ENCODE peak calls at places on chromosomes 4 and X, in six cellular contexts. P, T, B, R, O and N are unnamed samples.
A peak's percentile ranks its signal among the peaks of the same experiment; 100 is the strongest.

GRCh38 chrX:119459181-119459580 is 9.1 kb upstream of the SLC25A5 start:
- DNase-seq in B (no peak), P (no peak), T (no peak), O (no peak), R (no peak), N (no peak)

GRCh38 chrX:20378291-20378920 is 111.7 kb upstream of the RPS6KA3 start:
- DNase-seq in P (peak; percentile 71), O (no peak), T (no peak), B (no peak), R (peak; percentile 13), N (no peak)

GRCh38 chrX:52988985-52989917 is 30.9 kb upstream of the FAM156A start:
- DNase-seq in R (no peak), O (no peak), T (no peak), P (peak; percentile 7), B (no peak), N (no peak)

GRCh38 chr4:101782546-101782945 is 8.0 kb upstream of the BANK1 start:
- DNase-seq in R (no peak), B (no peak), P (no peak), O (no peak), T (no peak), N (no peak)

GRCh38 chrX:100376581-100376980 is 33.5 kb downstream of the PCDH19 start:
- DNase-seq in B (peak; percentile 4), P (no peak), O (no peak), R (no peak), T (no peak), N (no peak)

GRCh38 chrX:120568047-120568446 is 7.3 kb upstream of the CUL4B start:
- DNase-seq in P (no peak), B (no peak), T (no peak), R (no peak), O (no peak), N (no peak)

GRCh38 chrX:118062817-118063615 is 53.6 kb downstream of the KLHL13 start:
- DNase-seq in B (no peak), R (peak; percentile 37), T (no peak), P (no peak), O (no peak), N (no peak)

GRCh38 chr4:41507292-41507933 is 30.5 kb upstream of the LIMCH1 start:
- DNase-seq in T (no peak), B (peak; percentile 51), R (no peak), O (no peak), P (no peak), N (no peak)

GRCh38 chr4:123505457-123506310 is 109.1 kb downstream of the SPRY1 start:
- DNase-seq in B (peak; percentile 70), R (peak; percentile 47), P (peak; percentile 37), O (peak; percentile 76), T (peak; percentile 82), N (peak; percentile 47)

GRCh38 chr4:150206265-150206664 is 128.0 kb downstream of the DCLK2 start:
- DNase-seq in O (no peak), P (no peak), B (no peak), T (no peak), R (no peak), N (no peak)

DNA sequence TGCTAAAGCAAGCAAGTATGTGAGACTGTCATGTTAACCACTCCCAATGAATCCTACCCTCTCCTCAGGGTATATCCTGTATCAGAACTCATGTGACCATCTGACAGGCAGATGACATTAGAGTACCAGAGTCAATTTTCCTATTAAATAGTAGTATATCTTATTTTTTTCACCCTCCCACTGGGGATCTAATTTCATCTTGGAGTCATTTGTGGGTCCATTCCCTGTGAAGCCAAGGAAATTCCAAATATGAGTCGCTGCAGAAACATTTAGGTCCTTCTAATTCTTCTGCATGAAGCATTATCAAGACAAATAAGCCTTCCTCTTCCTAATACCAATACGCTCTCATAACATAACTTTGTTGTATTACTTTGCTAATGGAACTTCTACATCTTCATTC is 52.2 kb upstream of the BLTP1 start:
- DNase-seq in B (peak; percentile 12), O (no peak), R (no peak), P (no peak), T (no peak), N (no peak)
- TF ChIP-seq CTCF in B (no peak), O (no peak), R (no peak), P (no peak), T (no peak), N (no peak)

DNA sequence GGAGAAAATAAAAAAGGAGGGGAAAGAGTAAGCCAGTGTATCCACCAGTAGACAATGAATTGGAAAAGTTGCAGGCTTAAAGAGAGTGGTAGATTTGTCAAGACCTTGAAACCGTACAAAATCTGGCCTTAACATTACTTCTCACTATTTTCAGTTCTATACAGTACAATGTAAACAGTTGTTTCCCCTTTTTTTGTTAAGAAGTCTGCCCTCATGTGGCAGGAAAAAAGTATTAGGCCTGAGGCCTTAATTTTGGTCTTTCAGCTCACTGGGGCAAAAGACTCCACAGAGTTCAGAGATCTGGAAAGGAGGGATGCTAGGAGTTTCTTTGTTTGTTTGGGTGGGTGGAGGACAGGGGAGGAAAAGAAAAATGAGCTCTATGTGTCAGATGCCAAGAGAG is 92.8 kb upstream of the CCDC160 start:
- DNase-seq in T (no peak), R (no peak), P (no peak), B (peak; percentile 11), O (peak; percentile 28), N (no peak)
- TF ChIP-seq CTCF in T (peak; percentile 44), R (peak; percentile 53), P (no peak), B (peak; percentile 44), O (peak; percentile 37), N (peak; percentile 35)

DNA sequence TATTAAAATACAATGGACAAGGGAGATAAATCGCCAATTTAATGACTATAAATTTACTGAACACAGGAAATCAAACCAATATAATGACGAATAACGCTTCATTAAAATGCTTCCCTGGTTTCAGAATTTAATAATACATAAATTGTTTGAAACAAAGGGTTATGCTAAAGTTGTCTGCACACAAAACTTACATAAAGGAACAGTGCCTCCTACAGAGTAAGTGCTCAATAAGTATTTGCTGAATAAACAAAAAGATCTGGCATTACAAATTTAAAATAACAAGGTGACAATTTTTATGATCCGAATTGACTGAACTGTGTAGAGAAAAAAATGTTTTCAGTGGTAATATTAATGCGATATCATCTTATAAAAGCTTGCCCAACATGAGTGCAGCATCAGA is 69.6 kb downstream of the NOCT start:
- DNase-seq in T (no peak), B (peak; percentile 42), R (no peak), P (no peak), O (no peak), N (peak; percentile 7)
- TF ChIP-seq CTCF in T (no peak), B (peak; percentile 40), R (no peak), P (no peak), O (peak; percentile 33), N (peak; percentile 17)

DNA sequence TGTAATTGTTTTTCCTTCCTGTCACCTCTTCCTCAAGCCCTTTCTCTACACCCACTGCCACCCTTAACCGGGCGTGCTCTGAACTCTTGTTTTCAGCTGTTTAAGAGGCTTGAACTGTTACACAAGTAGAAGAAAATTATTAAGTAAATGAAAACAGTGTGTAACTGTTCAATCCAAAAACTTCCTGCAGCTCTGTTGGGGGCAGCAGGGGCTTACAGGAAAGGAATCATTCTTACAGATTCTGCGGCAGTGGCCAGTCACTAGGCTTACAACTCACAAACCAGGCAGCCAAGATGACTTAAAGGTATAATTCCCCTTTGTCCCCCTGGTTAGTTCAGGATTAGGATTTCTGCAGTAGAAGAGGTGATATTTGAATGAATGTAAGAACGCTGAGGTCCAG is 70.2 kb upstream of the ETNPPL start:
- DNase-seq in B (peak; percentile 61), P (no peak), O (no peak), T (no peak), R (no peak), N (no peak)
- TF ChIP-seq CTCF in B (peak; percentile 36), P (no peak), O (peak; percentile 40), T (no peak), R (no peak), N (no peak)

GRCh38 chr4:63170923-63171322 is 1238.3 kb downstream of the TECRL start:
- DNase-seq in P (no peak), T (no peak), B (no peak), O (no peak), R (no peak), N (no peak)

DNA sequence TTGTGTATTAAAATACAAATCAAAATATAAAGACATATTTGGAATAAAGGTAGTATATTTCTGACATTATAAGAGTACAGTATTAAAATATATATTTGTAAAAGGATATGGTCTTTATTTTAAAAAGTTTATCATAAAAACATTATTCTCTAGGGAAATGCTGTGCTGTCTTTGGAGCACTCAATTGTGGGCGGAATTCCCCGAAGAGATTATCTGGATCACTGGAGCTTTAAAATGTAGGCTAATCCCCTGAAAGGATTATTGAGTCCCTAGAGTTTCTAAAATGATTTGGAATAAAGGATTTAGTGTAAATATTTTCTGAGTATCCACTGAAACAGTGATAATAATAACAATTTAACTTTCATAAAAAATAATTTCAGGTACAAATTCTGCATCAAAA is 1239.4 kb downstream of the TECRL start:
- DNase-seq in R (no peak), P (no peak), B (no peak), O (no peak), T (no peak), N (no peak)
- TF ChIP-seq CTCF in R (no peak), P (no peak), B (no peak), O (no peak), T (no peak), N (no peak)

GRCh38 chrX:68945603-68946228 is 116.9 kb downstream of the EFNB1 start:
- DNase-seq in P (peak; percentile 23), O (no peak), T (no peak), B (peak; percentile 86), R (no peak), N (no peak)
- TF ChIP-seq CTCF in P (no peak), O (peak; percentile 58), T (no peak), B (peak; percentile 56), R (peak; percentile 46), N (no peak)

DNA sequence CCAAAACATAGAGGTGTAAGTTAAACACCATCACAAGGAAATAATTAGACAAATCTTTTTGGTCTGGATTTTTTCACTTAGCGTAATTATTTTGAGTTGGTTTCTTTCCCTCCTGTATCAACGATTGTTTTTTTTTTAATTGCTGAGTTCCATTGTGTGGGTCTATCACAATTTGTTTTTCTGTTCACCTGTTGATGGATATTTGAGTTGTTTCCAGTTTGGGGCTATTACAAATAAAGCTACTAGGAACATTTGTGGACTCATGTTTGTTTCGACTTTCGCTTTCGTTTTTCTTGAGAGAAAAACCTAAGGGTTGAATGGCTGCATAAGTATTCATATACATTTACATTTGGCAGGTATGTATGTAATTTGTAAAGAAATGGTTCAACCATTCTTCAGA is 20.4 kb upstream of the FBXW7 start:
- DNase-seq in O (no peak), P (no peak), T (no peak), B (no peak), R (no peak), N (no peak)
- TF ChIP-seq CTCF in O (no peak), P (no peak), T (no peak), B (no peak), R (no peak), N (no peak)

DNA sequence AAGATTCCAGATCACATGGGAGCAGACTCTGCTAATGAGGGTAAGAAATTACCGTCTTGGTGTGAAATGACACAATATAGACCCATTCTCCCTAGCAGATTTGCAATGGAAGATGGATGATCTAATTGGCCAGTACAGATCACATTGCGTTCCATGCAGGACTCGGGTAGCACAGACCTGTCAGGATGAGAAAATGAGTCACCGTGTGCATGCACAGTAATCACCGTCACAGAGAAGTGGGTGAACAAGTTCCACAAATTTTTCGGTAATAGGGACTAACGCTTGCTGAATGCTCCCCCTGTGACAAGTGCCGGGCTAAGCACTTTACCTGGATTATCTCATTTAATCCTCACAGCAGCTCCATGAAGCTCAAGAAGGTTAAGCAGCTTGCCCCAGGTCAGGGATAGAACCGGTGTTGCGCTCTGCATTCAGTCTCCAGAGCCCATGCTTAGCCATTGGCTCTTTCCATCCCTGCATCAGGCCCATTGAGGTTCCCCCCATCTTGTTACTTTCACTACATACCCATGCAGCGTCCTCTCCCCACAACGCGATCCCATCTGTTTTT is 375.6 kb downstream of the FBXW7 start:
- DNase-seq in O (no peak), P (no peak), T (no peak), B (no peak), R (no peak), N (no peak)
- TF ChIP-seq CTCF in O (no peak), P (no peak), T (no peak), B (no peak), R (no peak), N (no peak)